ENCODE peak calls at places on chromosomes 1 and 21, in ten cellular contexts. O is IMR-90; J is GM13976; B is anterior cingulate cortex; E is aorta; U is PC-3; L is stimulated activated CD8-positive, alpha-beta memory T cell treated with anti-CD3 and anti-CD28 coated beads, Interleukin-4, amount 100 ng/mL, for 4 hours; X is HTR-8/SVneo; Q is effector CD4-positive, alpha-beta T cell; T is activated CD4-positive, alpha-beta T cell treated with anti-CD3 and anti-CD28 coated beads for 4 hours. F is an unnamed sample.

GRCh38 chr21:42532466-42533181 is 19.0 kb downstream of the SLC37A1 start:
- DNase-seq in O (peak), J (no peak), B (peak), E (peak), U (no peak), L (no peak), X (no peak), Q (no peak), T (no peak), F (no peak)

GRCh38 chr1:218080818-218081217 is 204.3 kb upstream of the RRP15 start:
- DNase-seq in O (no peak), J (no peak), B (no peak), E (no peak), U (no peak), L (no peak), X (no peak), Q (no peak), T (no peak), F (no peak)

GRCh38 chr1:96966536-96967138 is 245.1 kb downstream of the PTBP2 start:
- DNase-seq in O (peak), J (peak), B (peak), E (peak), U (peak), L (peak), X (peak), Q (peak), T (peak), F (peak)

GRCh38 chr1:176691251-176692228 is 228.6 kb downstream of the PAPPA2 start:
- DNase-seq in O (peak), J (peak), B (no peak), E (no peak), U (peak), L (no peak), X (peak), Q (no peak), T (no peak), F (peak)

GRCh38 chr1:92299477-92300125 is 742 bp downstream of the RPAP2 start:
- DNase-seq in O (no peak), J (no peak), B (no peak), E (no peak), U (peak), L (no peak), X (no peak), Q (no peak), T (no peak), F (no peak)

GRCh38 chr1:208202333-208202987 is 41.7 kb downstream of the PLXNA2 start:
- DNase-seq in O (no peak), J (no peak), B (no peak), E (no peak), U (peak), L (no peak), X (no peak), Q (no peak), T (no peak), F (no peak)

GRCh38 chr1:186722711-186723309 is 42.6 kb upstream of the PTGS2 start:
- DNase-seq in O (peak), J (peak), B (no peak), E (no peak), U (peak), L (no peak), X (no peak), Q (no peak), T (no peak), F (no peak)

GRCh38 chr1:47824721-47825120 is 172.5 kb downstream of the TRABD2B start:
- DNase-seq in O (no peak), J (no peak), B (no peak), E (no peak), U (no peak), L (no peak), X (no peak), Q (no peak), T (no peak), F (no peak)

GRCh38 chr1:214542275-214543199 is 8.9 kb downstream of the PTPN14 start:
- DNase-seq in O (no peak), J (no peak), B (no peak), E (no peak), U (no peak), L (no peak), X (no peak), Q (no peak), T (no peak), F (no peak)

F was measured in endodermal cell.